ENCODE peak calls at places on chromosomes 6 and 20, in five cellular contexts. Z is natural killer cell, H is Karpas-422, J is epithelial cell of esophagus, R is foreskin melanocyte. K is an unnamed sample.

GRCh38 chr6:162706236-162706635 is 21.3 kb downstream of the PRKN start:
- DNase-seq in J (no peak), Z (no peak), H (no peak), R (no peak), K (no peak)

GRCh38 chr6:163349001-163349680 is 65.4 kb upstream of the QKI start:
- DNase-seq in R (no peak), J (no peak), Z (no peak), H (no peak), K (peak; percentile 43)

GRCh38 chr6:169854813-169855212 is 103.4 kb downstream of the ERMARD start:
- DNase-seq in R (no peak), J (no peak), Z (no peak), H (no peak), K (no peak)

GRCh38 chr6:54515713-54516112 is 207.5 kb downstream of the TINAG start:
- DNase-seq in J (peak; percentile 54), H (no peak), Z (no peak), R (no peak), K (no peak)

GRCh38 chr20:59042151-59042795 is at the start of gene PRELID3B:
- DNase-seq in Z (no peak), J (peak; percentile 37), R (no peak), H (peak; percentile 66), K (no peak)

GRCh38 chr6:118776607-118777549 is 117.1 kb upstream of the ASF1A start:
- DNase-seq in J (peak; percentile 78), R (peak; percentile 75), H (peak; percentile 83), Z (peak; percentile 36), K (peak; percentile 50)

GRCh38 chr6:54718541-54719023 is 128.0 kb upstream of the FAM83B start:
- DNase-seq in R (peak; percentile 49), Z (no peak), J (peak; percentile 62), H (no peak), K (no peak)

GRCh38 chr6:169983651-169984050 is 232.2 kb downstream of the ERMARD start:
- DNase-seq in J (no peak), H (no peak), Z (no peak), R (no peak), K (no peak)

GRCh38 chr6:66897576-66897975 is 1190.5 kb upstream of the EYS start:
- DNase-seq in R (no peak), Z (no peak), H (peak; percentile 55), J (peak; percentile 95), K (peak; percentile 34)

GRCh38 chr6:41182069-41183034 is 18.6 kb downstream of the TREML2 start:
- DNase-seq in R (peak; percentile 76), J (peak; percentile 83), Z (no peak), H (peak; percentile 88), K (no peak)

GRCh38 chr6:7124114-7124513 is 16.4 kb downstream of the RREB1 start:
- DNase-seq in H (no peak), Z (no peak), R (peak; percentile 63), J (no peak), K (no peak)

GRCh38 chr6:128233501-128233900 is 286.9 kb downstream of the PTPRK start:
- DNase-seq in H (no peak), R (no peak), Z (no peak), J (peak; percentile 43), K (no peak)

GRCh38 chr6:26017567-26017966 is 55.0 kb downstream of the TRIM38 start:
- DNase-seq in R (peak; percentile 93), Z (peak; percentile 67), J (peak; percentile 97), H (no peak), K (peak; percentile 77)

GRCh38 chr6:73732845-73733675 is 37.1 kb downstream of the CD109 start:
- DNase-seq in Z (peak; percentile 50), H (peak; percentile 85), R (peak; percentile 62), J (peak; percentile 71), K (peak; percentile 41)

GRCh38 chr6:73898599-73898998 is 202.6 kb downstream of the CD109 start:
- DNase-seq in R (no peak), H (no peak), Z (no peak), J (peak; percentile 38), K (no peak)

GRCh38 chr6:18491303-18492090 is 104.3 kb downstream of the RNF144B start:
- DNase-seq in R (no peak), H (no peak), J (peak; percentile 77), Z (no peak), K (no peak)

GRCh38 chr20:52305843-52306242 is 114.3 kb upstream of the ZFP64 start:
- DNase-seq in R (no peak), J (no peak), H (no peak), Z (no peak), K (no peak)

GRCh38 chr20:914727-915498 is 1.2 kb downstream of the ANGPT4 start:
- DNase-seq in R (no peak), H (no peak), Z (no peak), J (no peak), K (no peak)

GRCh38 chr20:35129647-35130069 is 17.5 kb downstream of the EDEM2 start:
- DNase-seq in Z (no peak), J (peak; percentile 89), R (peak; percentile 72), H (no peak), K (peak; percentile 41)

GRCh38 chr20:12068146-12068545 is 150.5 kb downstream of the BTBD3 start:
- DNase-seq in Z (no peak), H (no peak), J (no peak), R (no peak), K (no peak)

GRCh38 chr6:170454512-170455285 is 98.4 kb downstream of the PSMB1 start:
- DNase-seq in Z (no peak), H (no peak), R (no peak), J (no peak), K (no peak)

GRCh38 chr6:7463785-7464184 is 74.2 kb downstream of the RIOK1 start:
- DNase-seq in R (no peak), J (peak; percentile 84), H (no peak), Z (no peak), K (no peak)

GRCh38 chr6:42441661-42442081 is 10.1 kb downstream of the TRERF1 start:
- DNase-seq in Z (no peak), J (no peak), H (no peak), R (no peak), K (no peak)

GRCh38 chr20:24836041-24836533 is 113.0 kb upstream of the CST7 start:
- DNase-seq in Z (no peak), J (no peak), H (no peak), R (no peak), K (no peak)

GRCh38 chr20:49288250-49288751 is 10.4 kb upstream of the ZNFX1 start:
- DNase-seq in Z (no peak), H (no peak), J (no peak), R (no peak), K (no peak)

GRCh38 chr20:5090191-5090590 is 29.6 kb downstream of the PCNA start:
- DNase-seq in Z (no peak), R (no peak), J (no peak), H (no peak), K (no peak)

GRCh38 chr6:88823998-88824397 is 139.4 kb downstream of the RNGTT start:
- DNase-seq in H (no peak), J (peak; percentile 74), Z (no peak), R (no peak), K (no peak)

GRCh38 chr20:63320041-63320511 is 27.1 kb downstream of the COL20A1 start:
- DNase-seq in J (no peak), Z (no peak), R (no peak), H (no peak), K (no peak)

GRCh38 chr20:51563597-51564332 is 21.2 kb upstream of the NFATC2 start:
- DNase-seq in J (peak; percentile 54), R (peak; percentile 90), H (no peak), Z (no peak), K (peak; percentile 39)

GRCh38 chr20:12925214-12925755 is 83.5 kb upstream of the SPTLC3 start:
- DNase-seq in Z (peak; percentile 22), R (peak; percentile 72), H (peak; percentile 87), J (peak; percentile 85), K (peak; percentile 81)

GRCh38 chr6:153170511-153170910 is 39.4 kb upstream of the RGS17 start:
- DNase-seq in J (peak; percentile 92), Z (no peak), H (no peak), R (no peak), K (peak; percentile 43)

GRCh38 chr6:82363368-82364086 is at the start of gene TPBG:
- DNase-seq in H (no peak), J (peak; percentile 86), Z (no peak), R (peak; percentile 31), K (peak; percentile 70)

GRCh38 chr20:13022401-13023170 is 13.8 kb downstream of the SPTLC3 start:
- DNase-seq in H (no peak), Z (no peak), R (no peak), J (peak; percentile 61), K (peak; percentile 83)

GRCh38 chr6:84763397-84764331 is 734 bp downstream of the TBX18 start:
- DNase-seq in Z (no peak), R (no peak), H (no peak), J (peak; percentile 23), K (peak; percentile 88)

GRCh38 chr6:109793793-109794192 is 102.7 kb downstream of the FIG4 start:
- DNase-seq in R (peak; percentile 98), H (no peak), J (peak; percentile 96), Z (no peak), K (peak; percentile 70)

GRCh38 chr6:137488736-137489409 is 5.3 kb downstream of the OLIG3 start:
- DNase-seq in R (no peak), Z (no peak), H (no peak), J (no peak), K (no peak)

GRCh38 chr20:53004267-53004813 is 32.2 kb downstream of the TSHZ2 start:
- DNase-seq in Z (no peak), R (no peak), J (no peak), H (no peak), K (no peak)

GRCh38 chr6:99810942-99811633 is 182.9 kb downstream of the MCHR2 start:
- DNase-seq in Z (no peak), R (no peak), H (no peak), J (no peak), K (no peak)

GRCh38 chr20:42112161-42112560 is 494.0 kb upstream of the CHD6 start:
- DNase-seq in R (no peak), Z (no peak), H (no peak), J (no peak), K (no peak)

GRCh38 chr6:28107506-28107905 is 16.9 kb upstream of the ZSCAN16 start:
- DNase-seq in J (no peak), H (no peak), R (no peak), Z (no peak), K (no peak)